ENCODE peak calls at places on chromosomes 16 and 17, in eight cellular contexts. X is stomach, K is mesendoderm, M is aorta, N is hepatocyte, F is right lobe of liver, O is esophagus muscularis mucosa, V is H7. B is an unnamed sample.

GRCh38 chr16:1781758-1782407 is 488 bp downstream of the SPSB3 start:
- DNase-seq in X (no peak), K (peak; percentile 55), M (no peak), N (no peak), F (peak; percentile 62), O (no peak), V (peak; percentile 90), B (no peak)

GRCh38 chr16:84714028-84714427 is 14.2 kb downstream of the USP10 start:
- DNase-seq in X (no peak), K (no peak), M (no peak), N (no peak), F (no peak), O (peak; percentile 78), V (no peak), B (no peak)

GRCh38 chr17:4179071-4179470 is 36.1 kb downstream of the CYB5D2 start:
- DNase-seq in X (no peak), K (no peak), M (peak; percentile 6), N (no peak), F (no peak), O (no peak), V (no peak), B (no peak)

GRCh38 chr16:51418258-51418657 is 267.2 kb upstream of the SALL1 start:
- DNase-seq in X (no peak), K (no peak), M (no peak), N (no peak), F (no peak), O (no peak), V (no peak), B (no peak)

GRCh38 chr17:62826956-62827355 is 18.8 kb upstream of the MARCHF10 start:
- DNase-seq in X (no peak), K (no peak), M (no peak), N (no peak), F (no peak), O (peak; percentile 31), V (no peak), B (no peak)

GRCh38 chr17:39001703-39002637 is 34.8 kb upstream of the FBXO47 start:
- DNase-seq in X (peak; percentile 48), K (peak; percentile 63), M (peak; percentile 91), N (no peak), F (peak; percentile 58), O (peak; percentile 93), V (peak; percentile 35), B (peak; percentile 78)

GRCh38 chr17:2058521-2059124 is 3.7 kb downstream of the HIC1 start:
- DNase-seq in X (peak; percentile 88), K (peak; percentile 82), M (peak; percentile 91), N (peak; percentile 63), F (peak; percentile 91), O (peak; percentile 92), V (peak; percentile 95), B (no peak)

GRCh38 chr17:7348478-7349242 is 3.3 kb upstream of the KCTD11 start:
- DNase-seq in X (no peak), K (no peak), M (no peak), N (peak; percentile 8), F (no peak), O (no peak), V (no peak), B (no peak)

GRCh38 chr17:7632492-7632894 is 2.6 kb downstream of the SHBG start:
- DNase-seq in X (peak; percentile 31), K (peak; percentile 81), M (no peak), N (no peak), F (peak; percentile 56), O (no peak), V (peak; percentile 89), B (peak; percentile 35)

GRCh38 chr17:67696853-67697505 is 20.8 kb upstream of the NOL11 start:
- DNase-seq in X (no peak), K (no peak), M (no peak), N (no peak), F (no peak), O (no peak), V (no peak), B (no peak)

GRCh38 chr17:10668771-10669170 is 11.7 kb upstream of the MYH3 start:
- DNase-seq in X (no peak), K (no peak), M (no peak), N (peak; percentile 32), F (no peak), O (no peak), V (no peak), B (no peak)

GRCh38 chr16:24538756-24539294 is 541 bp upstream of the RBBP6 start:
- DNase-seq in X (peak; percentile 67), K (no peak), M (no peak), N (no peak), F (no peak), O (no peak), V (no peak), B (no peak)

GRCh38 chr17:4189280-4189679 is 46.3 kb downstream of the CYB5D2 start:
- DNase-seq in X (no peak), K (no peak), M (no peak), N (no peak), F (no peak), O (no peak), V (no peak), B (no peak)

GRCh38 chr17:82080789-82081464 is 15.3 kb upstream of the DUS1L start:
- DNase-seq in X (no peak), K (no peak), M (no peak), N (no peak), F (no peak), O (no peak), V (no peak), B (no peak)
- H3K36me3 ChIP-seq in X (peaks cover 83% of the 10 kb centered on the region), K (peaks cover 47% of the 10 kb centered on the region), M (peaks cover 19% of the 10 kb centered on the region), N (no peaks in the 10 kb centered on the region), F (peaks cover 13% of the 10 kb centered on the region), O (peaks cover 78% of the 10 kb centered on the region), V (peaks cover 28% of the 10 kb centered on the region), B (no peaks in the 10 kb centered on the region)

GRCh38 chr17:82076018-82076784 is 10.6 kb upstream of the DUS1L start:
- DNase-seq in X (no peak), K (no peak), M (no peak), N (no peak), F (no peak), O (no peak), V (no peak), B (no peak)

GRCh38 chr17:82078433-82078832 is 12.8 kb upstream of the DUS1L start:
- DNase-seq in X (no peak), K (no peak), M (no peak), N (no peak), F (no peak), O (no peak), V (no peak), B (no peak)

GRCh38 chr17:82079001-82079677 is 13.5 kb upstream of the DUS1L start:
- DNase-seq in X (no peak), K (no peak), M (no peak), N (no peak), F (no peak), O (no peak), V (no peak), B (no peak)

GRCh38 chr17:82076785-82077591 is 11.4 kb upstream of the DUS1L start:
- DNase-seq in X (no peak), K (no peak), M (no peak), N (no peak), F (no peak), O (no peak), V (peak; percentile 79), B (no peak)

GRCh38 chr17:82077617-82078358 is 12.2 kb upstream of the DUS1L start:
- DNase-seq in X (no peak), K (peak; percentile 48), M (no peak), N (no peak), F (no peak), O (no peak), V (peak; percentile 77), B (peak; percentile 52)
- H3K36me3 ChIP-seq in X (peaks cover 51% of the 10 kb centered on the region), K (peaks cover 25% of the 10 kb centered on the region), M (peaks cover 12% of the 10 kb centered on the region), N (no peaks in the 10 kb centered on the region), F (no peaks in the 10 kb centered on the region), O (peaks cover 46% of the 10 kb centered on the region), V (peaks cover 15% of the 10 kb centered on the region), B (peaks cover 37% of the 10 kb centered on the region)

GRCh38 chr16:69928856-69929400 is 22.2 kb upstream of the CLEC18A start:
- DNase-seq in X (no peak), K (no peak), M (no peak), N (no peak), F (no peak), O (no peak), V (peak; percentile 44), B (no peak)
- H3K36me3 ChIP-seq in X (peaks cover 80% of the 10 kb centered on the region), K (no peaks in the 10 kb centered on the region), M (peaks cover 4% of the 10 kb centered on the region), N (no peaks in the 10 kb centered on the region), F (no peaks in the 10 kb centered on the region), O (peaks cover 43% of the 10 kb centered on the region), V (no peaks in the 10 kb centered on the region), B (no peaks in the 10 kb centered on the region)

GRCh38 chr16:306911-307370 is 24.0 kb downstream of the PDIA2 start:
- DNase-seq in X (no peak), K (no peak), M (no peak), N (no peak), F (no peak), O (no peak), V (no peak), B (no peak)

GRCh38 chr16:305916-306315 is 23.0 kb downstream of the PDIA2 start:
- DNase-seq in X (no peak), K (no peak), M (no peak), N (no peak), F (no peak), O (no peak), V (no peak), B (no peak)

GRCh38 chr16:303760-304505 is 21.0 kb downstream of the PDIA2 start:
- DNase-seq in X (no peak), K (no peak), M (no peak), N (no peak), F (no peak), O (no peak), V (no peak), B (no peak)

GRCh38 chr16:309476-309875 is 26.5 kb downstream of the PDIA2 start:
- DNase-seq in X (no peak), K (peak; percentile 53), M (no peak), N (no peak), F (no peak), O (no peak), V (no peak), B (no peak)

DNA sequence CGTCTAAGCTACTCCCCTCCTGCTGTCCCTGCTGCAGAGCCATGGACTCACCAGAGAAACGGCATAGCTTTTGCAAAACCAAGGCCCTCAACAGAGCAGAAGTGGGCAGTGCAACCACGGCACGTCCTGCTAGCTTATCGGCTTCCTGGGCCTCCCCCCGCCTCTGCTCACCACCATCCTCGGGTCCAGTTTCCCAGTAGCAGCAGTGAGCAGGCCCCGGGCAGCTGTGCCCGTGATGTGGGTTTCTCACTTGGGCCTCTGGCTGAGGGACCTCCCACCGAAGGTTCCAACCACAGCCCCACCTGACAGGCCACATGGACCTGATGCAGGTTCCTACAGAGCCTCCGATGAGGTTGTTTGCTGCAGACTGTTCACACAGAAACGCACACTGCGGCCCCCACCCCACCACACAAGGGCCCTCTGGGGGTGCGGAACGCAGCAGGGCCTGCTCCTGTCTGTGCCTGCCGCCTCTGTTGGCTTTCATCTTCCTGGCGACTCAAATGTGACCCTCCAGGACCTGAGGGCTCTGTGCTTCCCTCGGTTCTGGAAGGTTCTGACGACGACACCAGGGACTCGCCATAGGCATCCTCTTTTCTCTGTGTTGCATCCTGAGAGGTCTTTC is 24.8 kb downstream of the PDIA2 start:
- DNase-seq in X (no peak), K (no peak), M (no peak), N (no peak), F (no peak), O (no peak), V (no peak), B (no peak)
- H3K36me3 ChIP-seq in X (peaks cover 81% of the 10 kb centered on the region), K (peaks cover 2% of the 10 kb centered on the region), M (peaks cover 2% of the 10 kb centered on the region), N (no peaks in the 10 kb centered on the region), F (no peaks in the 10 kb centered on the region), O (peaks cover 75% of the 10 kb centered on the region), V (peaks cover 9% of the 10 kb centered on the region), B (peaks cover 26% of the 10 kb centered on the region)